ENCODE peak calls at places on chromosomes 4 and X, in five cellular contexts. M is AG04450, V is thoracic aorta, W is PC-3, H is breast epithelium. Y is an unnamed sample.

GRCh38 chrX:9465380-9466114 is 689 bp downstream of the TBL1X start:
- DNase-seq in M (no peak), W (no peak), H (no peak), V (no peak), Y (no peak)

GRCh38 chrX:50609796-50610195 is 139.2 kb upstream of the DGKK start:
- DNase-seq in H (no peak), W (no peak), M (peak; percentile 1), V (no peak), Y (no peak)

GRCh38 chr4:165502919-165503907 is 124.4 kb downstream of the CPE start:
- DNase-seq in H (no peak), V (no peak), M (no peak), W (peak; percentile 80), Y (no peak)

GRCh38 chrX:118286066-118286758 is 59.7 kb upstream of the WDR44 start:
- DNase-seq in H (no peak), W (no peak), V (no peak), M (no peak), Y (no peak)

GRCh38 chr4:961651-962230 is 11.6 kb downstream of the DGKQ start:
- DNase-seq in M (no peak), W (no peak), V (no peak), H (no peak), Y (no peak)

GRCh38 chrX:106481341-106481740 is 130.4 kb upstream of the RADX start:
- DNase-seq in V (no peak), W (peak; percentile 83), H (no peak), M (peak; percentile 1), Y (no peak)

GRCh38 chrX:320126-320783 is 1.7 kb upstream of the GTPBP6 start:
- DNase-seq in W (peak; percentile 19), M (no peak), H (no peak), V (no peak), Y (no peak)

GRCh38 chr4:41418444-41418843 is 119.5 kb upstream of the LIMCH1 start:
- DNase-seq in W (peak; percentile 24), V (no peak), M (no peak), H (peak; percentile 40), Y (peak; percentile 64)

GRCh38 chr4:87192155-87192919 is 28.1 kb downstream of the KLHL8 start:
- DNase-seq in V (no peak), W (no peak), H (no peak), M (no peak), Y (no peak)

GRCh38 chrX:152637649-152638442 is at the start of gene GABRQ:
- DNase-seq in V (no peak), W (no peak), M (no peak), H (no peak), Y (peak; percentile 0)

GRCh38 chrX:129925305-129926092 is 19.5 kb downstream of the UTP14A start:
- DNase-seq in W (peak; percentile 69), M (peak; percentile 53), V (no peak), H (peak; percentile 48), Y (peak; percentile 55)

GRCh38 chr4:134202557-134202956 is 968 bp upstream of the PABPC4L start:
- DNase-seq in W (peak; percentile 62), V (no peak), H (no peak), M (no peak), Y (no peak)

GRCh38 chr4:111268769-111269414 is 646.0 kb upstream of the PITX2 start:
- DNase-seq in H (no peak), V (no peak), M (no peak), W (peak; percentile 20), Y (no peak)

GRCh38 chr4:182142146-182143085 is 100.8 kb upstream of the TENM3 start:
- DNase-seq in H (no peak), V (no peak), W (no peak), M (no peak), Y (no peak)

GRCh38 chr4:23038626-23039245 is 346.0 kb downstream of the GBA3 start:
- DNase-seq in V (no peak), W (peak; percentile 8), H (no peak), M (no peak), Y (no peak)

GRCh38 chrX:115968436-115969252 is 201.9 kb upstream of the AGTR2 start:
- DNase-seq in M (no peak), W (no peak), H (peak; percentile 37), V (no peak), Y (peak; percentile 41)

GRCh38 chrX:13599491-13599890 is 30.1 kb downstream of the EGFL6 start:
- DNase-seq in H (no peak), M (no peak), W (no peak), V (no peak), Y (no peak)

GRCh38 chr4:155972098-155972497 is 18.4 kb upstream of the CTSO start:
- DNase-seq in W (peak; percentile 64), H (no peak), V (no peak), M (no peak), Y (no peak)

GRCh38 chr4:85717366-85717765 is 242.4 kb downstream of the ARHGAP24 start:
- DNase-seq in H (no peak), W (no peak), M (no peak), V (no peak), Y (no peak)
- H3K27ac ChIP-seq in H (no peak overlapping the region), W (no peak overlapping the region), M (no peak overlapping the region), V (no peak overlapping the region), Y (no peak overlapping the region)

GRCh38 chr4:6325791-6326290 is 56.2 kb downstream of the WFS1 start:
- DNase-seq in V (no peak), M (no peak), W (no peak), H (no peak), Y (no peak)

GRCh38 chr4:6326312-6327060 is 56.8 kb downstream of the WFS1 start:
- DNase-seq in W (no peak), V (no peak), M (no peak), H (no peak), Y (no peak)

GRCh38 chr4:6324999-6325790 is 55.5 kb downstream of the WFS1 start:
- DNase-seq in V (no peak), M (no peak), W (peak; percentile 73), H (peak; percentile 50), Y (peak; percentile 63)

GRCh38 chr4:6322761-6323566 is 53.3 kb downstream of the WFS1 start:
- DNase-seq in V (no peak), M (no peak), H (no peak), W (no peak), Y (no peak)

GRCh38 chr4:6324461-6324998 is 54.9 kb downstream of the WFS1 start:
- DNase-seq in W (no peak), M (no peak), V (no peak), H (no peak), Y (no peak)
- H3K27ac ChIP-seq in W (peak overlapping the region; percentile 28), M (no peak overlapping the region), V (no peak overlapping the region), H (peak overlapping the region; percentile 4), Y (peak overlapping the region; percentile 97)

GRCh38 chr4:121824171-121824527 is 466 bp upstream of the CCNA2 start:
- DNase-seq in V (no peak), M (no peak), H (no peak), W (no peak), Y (no peak)
- H3K27ac ChIP-seq in V (peak overlapping the region; percentile 23), M (no peak overlapping the region), H (peak overlapping the region; percentile 82), W (peak overlapping the region; percentile 21), Y (peak overlapping the region; percentile 63)

GRCh38 chrX:38215141-38215540 is 5.5 kb downstream of the SRPX start:
- DNase-seq in H (no peak), M (no peak), V (no peak), W (peak; percentile 55), Y (no peak)
- H3K27ac ChIP-seq in H (no peak overlapping the region), M (no peak overlapping the region), V (no peak overlapping the region), W (peak overlapping the region; percentile 75), Y (no peak overlapping the region)

Y was measured in caudate nucleus.